ENCODE peak calls at places on chromosomes 12 and 14, in nine cellular contexts. One of them, this sample, is unnamed.

GRCh38 chr14:32595496-32595895 is 266.4 kb downstream of the AKAP6 start:
- DNase-seq in RWPE1: no peak
- DNase-seq in Peyer's patch: no peak
- DNase-seq in mammary epithelial cell: no peak
- DNase-seq in AG04450: no peak
- DNase-seq in spleen: no peak
- DNase-seq in heart left ventricle: no peak
- DNase-seq in choroid plexus epithelial cell: no peak
- DNase-seq in fibroblast of pulmonary artery: no peak
- DNase-seq in this sample: no peak

GRCh38 chr14:51327376-51327775 is 87.3 kb downstream of the TMX1 start:
- DNase-seq in RWPE1: no peak
- DNase-seq in Peyer's patch: no peak
- DNase-seq in mammary epithelial cell: peak; percentile 36
- DNase-seq in AG04450: no peak
- DNase-seq in spleen: no peak
- DNase-seq in heart left ventricle: no peak
- DNase-seq in choroid plexus epithelial cell: peak; percentile 73
- DNase-seq in fibroblast of pulmonary artery: peak; percentile 51
- DNase-seq in this sample: no peak

GRCh38 chr12:132204064-132204821 is 60.0 kb downstream of the NOC4L start:
- DNase-seq in RWPE1: no peak
- DNase-seq in Peyer's patch: no peak
- DNase-seq in mammary epithelial cell: no peak
- DNase-seq in AG04450: no peak
- DNase-seq in spleen: no peak
- DNase-seq in heart left ventricle: no peak
- DNase-seq in choroid plexus epithelial cell: no peak
- DNase-seq in fibroblast of pulmonary artery: no peak
- DNase-seq in this sample: no peak

GRCh38 chr14:19878029-19878642 is 3.2 kb downstream of the OR4K2 start:
- DNase-seq in RWPE1: no peak
- DNase-seq in Peyer's patch: no peak
- DNase-seq in mammary epithelial cell: peak; percentile 12
- DNase-seq in AG04450: no peak
- DNase-seq in spleen: no peak
- DNase-seq in heart left ventricle: no peak
- DNase-seq in choroid plexus epithelial cell: peak; percentile 13
- DNase-seq in fibroblast of pulmonary artery: peak; percentile 20
- DNase-seq in this sample: no peak

GRCh38 chr12:125187780-125188741 is 122.8 kb downstream of the AACS start:
- DNase-seq in RWPE1: no peak
- DNase-seq in Peyer's patch: no peak
- DNase-seq in mammary epithelial cell: no peak
- DNase-seq in AG04450: no peak
- DNase-seq in spleen: no peak
- DNase-seq in heart left ventricle: no peak
- DNase-seq in choroid plexus epithelial cell: peak; percentile 10
- DNase-seq in fibroblast of pulmonary artery: no peak
- DNase-seq in this sample: no peak

GRCh38 chr14:53452005-53452678 is 299.0 kb upstream of the DDHD1 start:
- DNase-seq in RWPE1: no peak
- DNase-seq in Peyer's patch: no peak
- DNase-seq in mammary epithelial cell: no peak
- DNase-seq in AG04450: no peak
- DNase-seq in spleen: no peak
- DNase-seq in heart left ventricle: no peak
- DNase-seq in choroid plexus epithelial cell: no peak
- DNase-seq in fibroblast of pulmonary artery: no peak
- DNase-seq in this sample: no peak

GRCh38 chr14:36605506-36605857 is 23.1 kb upstream of the NKX2-8 start:
- DNase-seq in RWPE1: no peak
- DNase-seq in Peyer's patch: no peak
- DNase-seq in mammary epithelial cell: peak; percentile 10
- DNase-seq in AG04450: no peak
- DNase-seq in spleen: no peak
- DNase-seq in heart left ventricle: no peak
- DNase-seq in choroid plexus epithelial cell: peak; percentile 24
- DNase-seq in fibroblast of pulmonary artery: peak; percentile 11
- DNase-seq in this sample: no peak

GRCh38 chr14:24366664-24367505 is 1.1 kb upstream of the NFATC4 start:
- DNase-seq in RWPE1: no peak
- DNase-seq in Peyer's patch: peak; percentile 89
- DNase-seq in mammary epithelial cell: peak; percentile 75
- DNase-seq in AG04450: peak; percentile 83
- DNase-seq in spleen: peak; percentile 93
- DNase-seq in heart left ventricle: peak; percentile 96
- DNase-seq in choroid plexus epithelial cell: peak; percentile 98
- DNase-seq in fibroblast of pulmonary artery: peak; percentile 96
- DNase-seq in this sample: peak; percentile 96

GRCh38 chr14:67738740-67739504 is 37.2 kb downstream of the RDH12 start:
- DNase-seq in RWPE1: peak; percentile 88
- DNase-seq in Peyer's patch: peak; percentile 58
- DNase-seq in mammary epithelial cell: peak; percentile 92
- DNase-seq in AG04450: peak; percentile 49
- DNase-seq in spleen: no peak
- DNase-seq in heart left ventricle: no peak
- DNase-seq in choroid plexus epithelial cell: peak; percentile 98
- DNase-seq in fibroblast of pulmonary artery: peak; percentile 98
- DNase-seq in this sample: peak; percentile 89

GRCh38 chr12:45299132-45299692 is 83.3 kb downstream of the ANO6 start:
- DNase-seq in RWPE1: peak; percentile 43
- DNase-seq in Peyer's patch: no peak
- DNase-seq in mammary epithelial cell: peak; percentile 62
- DNase-seq in AG04450: no peak
- DNase-seq in spleen: no peak
- DNase-seq in heart left ventricle: no peak
- DNase-seq in choroid plexus epithelial cell: peak; percentile 79
- DNase-seq in fibroblast of pulmonary artery: peak; percentile 58
- DNase-seq in this sample: no peak

GRCh38 chr12:32107376-32108267 is 975 bp downstream of the BICD1 start:
- DNase-seq in RWPE1: peak; percentile 63
- DNase-seq in Peyer's patch: peak; percentile 47
- DNase-seq in mammary epithelial cell: peak; percentile 86
- DNase-seq in AG04450: no peak
- DNase-seq in spleen: no peak
- DNase-seq in heart left ventricle: no peak
- DNase-seq in choroid plexus epithelial cell: peak; percentile 66
- DNase-seq in fibroblast of pulmonary artery: peak; percentile 70
- DNase-seq in this sample: no peak

GRCh38 chr12:32108829-32109228 is 2.2 kb downstream of the BICD1 start:
- DNase-seq in RWPE1: no peak
- DNase-seq in Peyer's patch: no peak
- DNase-seq in mammary epithelial cell: no peak
- DNase-seq in AG04450: no peak
- DNase-seq in spleen: no peak
- DNase-seq in heart left ventricle: no peak
- DNase-seq in choroid plexus epithelial cell: no peak
- DNase-seq in fibroblast of pulmonary artery: no peak
- DNase-seq in this sample: no peak

GRCh38 chr12:32106153-32106516 is 512 bp upstream of the BICD1 start:
- DNase-seq in RWPE1: no peak
- DNase-seq in Peyer's patch: no peak
- DNase-seq in mammary epithelial cell: no peak
- DNase-seq in AG04450: no peak
- DNase-seq in spleen: no peak
- DNase-seq in heart left ventricle: no peak
- DNase-seq in choroid plexus epithelial cell: no peak
- DNase-seq in fibroblast of pulmonary artery: no peak
- DNase-seq in this sample: no peak

GRCh38 chr12:32104572-32105355 is 1.9 kb upstream of the BICD1 start:
- DNase-seq in RWPE1: no peak
- DNase-seq in Peyer's patch: no peak
- DNase-seq in mammary epithelial cell: no peak
- DNase-seq in AG04450: no peak
- DNase-seq in spleen: no peak
- DNase-seq in heart left ventricle: no peak
- DNase-seq in choroid plexus epithelial cell: no peak
- DNase-seq in fibroblast of pulmonary artery: no peak
- DNase-seq in this sample: no peak

DNA sequence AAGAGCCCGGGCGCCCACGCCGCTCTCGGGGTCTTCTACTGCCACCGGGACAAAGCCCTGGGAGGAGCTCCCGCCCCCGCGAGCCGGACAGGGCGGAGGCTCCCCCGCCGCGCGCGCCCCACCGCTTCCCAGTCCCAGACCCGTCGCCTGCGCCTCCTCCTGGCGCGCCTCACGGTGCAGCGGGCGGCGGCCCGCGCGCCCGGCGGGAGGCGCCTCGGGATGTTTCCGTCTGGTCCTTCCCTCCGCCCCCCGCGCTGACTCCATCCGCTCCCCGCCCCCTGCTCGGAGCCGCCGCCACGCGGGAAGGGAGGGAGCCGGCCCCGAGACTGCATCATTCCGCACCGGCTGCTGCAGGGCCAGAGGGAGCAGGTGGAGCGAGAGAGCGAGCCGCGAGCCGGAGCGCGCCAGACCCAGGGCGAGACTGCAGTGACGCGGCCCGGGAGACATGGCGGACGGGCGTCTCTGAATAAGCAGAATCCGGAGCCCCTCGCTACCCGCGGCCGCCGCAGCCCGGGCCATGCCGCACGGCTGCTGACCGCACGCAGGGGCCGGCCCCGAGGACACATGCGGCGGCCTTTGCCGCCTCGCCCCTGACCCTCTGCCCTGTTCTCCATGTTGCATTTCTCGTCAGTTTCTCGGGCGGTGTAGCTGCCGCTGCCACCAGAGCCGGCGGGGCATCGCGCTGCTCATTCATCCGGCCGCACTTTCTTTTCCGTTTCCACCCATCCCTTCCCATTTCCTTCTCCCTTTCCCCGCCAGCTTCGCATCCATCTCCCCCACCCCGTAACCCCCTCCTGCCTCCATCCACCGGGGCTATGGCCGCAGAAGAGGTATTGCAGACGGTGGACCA is at the start of gene BICD1:
- DNase-seq in RWPE1: peak; percentile 82
- DNase-seq in Peyer's patch: peak; percentile 87
- DNase-seq in mammary epithelial cell: peak; percentile 89
- DNase-seq in AG04450: peak; percentile 74
- DNase-seq in spleen: peak; percentile 93
- DNase-seq in heart left ventricle: peak; percentile 95
- DNase-seq in choroid plexus epithelial cell: peak; percentile 93
- DNase-seq in fibroblast of pulmonary artery: peak; percentile 89
- DNase-seq in this sample: peak; percentile 95
- TF ChIP-seq CTCF in RWPE1: peak; percentile 58
- TF ChIP-seq CTCF in Peyer's patch: peak; percentile 42
- TF ChIP-seq CTCF in mammary epithelial cell: peak; percentile 18
- TF ChIP-seq CTCF in AG04450: peak; percentile 12
- TF ChIP-seq CTCF in spleen: no peak
- TF ChIP-seq CTCF in heart left ventricle: peak; percentile 24
- TF ChIP-seq CTCF in choroid plexus epithelial cell: no peak
- TF ChIP-seq CTCF in fibroblast of pulmonary artery: no peak
- TF ChIP-seq CTCF in this sample: no peak

GRCh38 chr12:111664510-111664909 is 21.2 kb downstream of the BRAP start:
- DNase-seq in RWPE1: no peak
- DNase-seq in Peyer's patch: no peak
- DNase-seq in mammary epithelial cell: no peak
- DNase-seq in AG04450: no peak
- DNase-seq in spleen: no peak
- DNase-seq in heart left ventricle: no peak
- DNase-seq in choroid plexus epithelial cell: no peak
- DNase-seq in fibroblast of pulmonary artery: no peak
- DNase-seq in this sample: no peak
- TF ChIP-seq CTCF in RWPE1: no peak
- TF ChIP-seq CTCF in Peyer's patch: no peak
- TF ChIP-seq CTCF in mammary epithelial cell: no peak
- TF ChIP-seq CTCF in AG04450: no peak
- TF ChIP-seq CTCF in spleen: no peak
- TF ChIP-seq CTCF in heart left ventricle: no peak
- TF ChIP-seq CTCF in choroid plexus epithelial cell: no peak
- TF ChIP-seq CTCF in fibroblast of pulmonary artery: no peak
- TF ChIP-seq CTCF in this sample: no peak

DNA sequence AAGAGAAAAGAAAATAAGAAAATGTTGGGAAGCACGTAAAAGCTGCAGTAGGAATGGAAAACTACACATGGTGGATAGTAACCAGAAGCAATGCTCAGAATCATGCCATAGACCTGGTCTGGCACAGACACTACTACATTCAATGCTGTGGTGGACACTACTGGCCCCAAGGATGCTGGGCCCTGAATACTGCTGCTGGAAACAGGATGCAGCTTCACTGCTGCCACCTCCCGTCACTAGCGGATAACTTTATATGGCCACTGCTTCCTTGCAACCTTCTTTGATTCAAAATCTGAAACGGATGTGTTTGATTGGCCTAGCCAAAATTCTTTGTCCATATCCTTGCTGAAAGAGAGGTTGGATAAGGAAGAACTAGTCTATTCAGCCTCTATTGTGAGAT is 30.7 kb downstream of the ADCY6 start:
- DNase-seq in RWPE1: no peak
- DNase-seq in Peyer's patch: no peak
- DNase-seq in mammary epithelial cell: no peak
- DNase-seq in AG04450: no peak
- DNase-seq in spleen: no peak
- DNase-seq in heart left ventricle: no peak
- DNase-seq in choroid plexus epithelial cell: peak; percentile 31
- DNase-seq in fibroblast of pulmonary artery: no peak
- DNase-seq in this sample: peak; percentile 27
- TF ChIP-seq CTCF in RWPE1: no peak
- TF ChIP-seq CTCF in Peyer's patch: no peak
- TF ChIP-seq CTCF in mammary epithelial cell: no peak
- TF ChIP-seq CTCF in AG04450: no peak
- TF ChIP-seq CTCF in spleen: no peak
- TF ChIP-seq CTCF in heart left ventricle: no peak
- TF ChIP-seq CTCF in choroid plexus epithelial cell: peak; percentile 37
- TF ChIP-seq CTCF in fibroblast of pulmonary artery: no peak
- TF ChIP-seq CTCF in this sample: no peak

DNA sequence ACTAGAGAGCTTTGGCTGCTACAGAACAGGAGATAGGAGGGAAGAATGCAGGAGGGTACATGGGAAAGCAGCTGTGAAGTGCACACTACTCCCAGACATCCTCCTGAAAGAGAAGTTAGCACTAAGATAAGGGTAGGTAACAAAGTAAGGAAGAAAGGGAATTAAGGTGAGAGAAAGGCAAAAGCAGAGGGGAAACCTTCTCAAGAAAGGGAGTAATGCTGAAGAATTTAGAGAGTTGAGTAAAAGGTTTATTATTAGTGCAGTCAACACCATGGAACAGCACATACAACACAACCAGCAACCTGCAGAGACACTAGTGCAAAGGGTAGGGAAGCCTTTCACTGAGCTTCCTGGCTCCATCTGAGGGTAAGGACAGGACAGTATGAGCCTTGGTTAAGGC is 15.0 kb upstream of the SMARCC2 start:
- DNase-seq in RWPE1: no peak
- DNase-seq in Peyer's patch: no peak
- DNase-seq in mammary epithelial cell: no peak
- DNase-seq in AG04450: no peak
- DNase-seq in spleen: no peak
- DNase-seq in heart left ventricle: no peak
- DNase-seq in choroid plexus epithelial cell: no peak
- DNase-seq in fibroblast of pulmonary artery: no peak
- DNase-seq in this sample: no peak
- TF ChIP-seq CTCF in RWPE1: no peak
- TF ChIP-seq CTCF in Peyer's patch: no peak
- TF ChIP-seq CTCF in mammary epithelial cell: no peak
- TF ChIP-seq CTCF in AG04450: no peak
- TF ChIP-seq CTCF in spleen: no peak
- TF ChIP-seq CTCF in heart left ventricle: no peak
- TF ChIP-seq CTCF in choroid plexus epithelial cell: no peak
- TF ChIP-seq CTCF in fibroblast of pulmonary artery: no peak
- TF ChIP-seq CTCF in this sample: no peak

GRCh38 chr14:104681689-104682074 is 7.7 kb upstream of the INF2 start:
- DNase-seq in RWPE1: peak; percentile 83
- DNase-seq in Peyer's patch: peak; percentile 90
- DNase-seq in mammary epithelial cell: peak; percentile 77
- DNase-seq in AG04450: no peak
- DNase-seq in spleen: peak; percentile 88
- DNase-seq in heart left ventricle: peak; percentile 94
- DNase-seq in choroid plexus epithelial cell: peak; percentile 84
- DNase-seq in fibroblast of pulmonary artery: peak; percentile 87
- DNase-seq in this sample: peak; percentile 96
- TF ChIP-seq CTCF in RWPE1: no peak
- TF ChIP-seq CTCF in Peyer's patch: no peak
- TF ChIP-seq CTCF in mammary epithelial cell: no peak
- TF ChIP-seq CTCF in AG04450: no peak
- TF ChIP-seq CTCF in spleen: no peak
- TF ChIP-seq CTCF in heart left ventricle: no peak
- TF ChIP-seq CTCF in choroid plexus epithelial cell: no peak
- TF ChIP-seq CTCF in fibroblast of pulmonary artery: no peak
- TF ChIP-seq CTCF in this sample: no peak

This sample was measured in sigmoid colon.